ENCODE peak calls at places on chromosomes 13 and 19, in five cellular contexts. J is lower lobe of right lung; V is aorta; M is adipocyte; R is CD8-positive, alpha-beta T cell. D is an unnamed sample. For H3K36me3, the result is how much of the 10 kb centered on the place peaks cover.

GRCh38 chr13:67223024-67223423 is 7.1 kb downstream of the PCDH9 start:
- DNase-seq in R (no peak), J (no peak), M (peak), V (no peak), D (peak)

GRCh38 chr19:8638078-8638619 is 7.7 kb downstream of the NFILZ start:
- DNase-seq in M (peak), J (peak), R (peak), V (peak), D (peak)

GRCh38 chr13:51619614-51620013 is 35.4 kb downstream of the WDFY2 start:
- DNase-seq in R (no peak), V (no peak), J (no peak), M (peak), D (peak)

GRCh38 chr13:41960195-41960699 is 662 bp downstream of the VWA8 start:
- DNase-seq in J (no peak), M (peak), V (no peak), R (no peak), D (peak)

GRCh38 chr19:16235811-16236710 is 38.4 kb downstream of the AP1M1 start:
- DNase-seq in J (no peak), V (no peak), M (no peak), R (peak), D (no peak)

GRCh38 chr13:34591801-34592454 is 350.1 kb upstream of the NBEA start:
- DNase-seq in M (no peak), J (no peak), V (no peak), R (no peak), D (no peak)

GRCh38 chr13:73440296-73440895 is 381.6 kb downstream of the KLF5 start:
- DNase-seq in J (no peak), R (no peak), V (no peak), M (peak), D (no peak)

GRCh38 chr13:76853481-76853880 is 32.7 kb downstream of the KCTD12 start:
- DNase-seq in V (no peak), M (no peak), R (no peak), J (no peak), D (peak)

GRCh38 chr19:9939301-9939913 is 3.1 kb upstream of the OLFM2 start:
- DNase-seq in V (no peak), R (no peak), J (no peak), M (peak), D (no peak)

GRCh38 chr19:3578390-3578789 is 5.6 kb downstream of the HMG20B start:
- DNase-seq in M (no peak), V (no peak), R (no peak), J (no peak), D (no peak)

GRCh38 chr13:29886446-29886845 is 36.0 kb upstream of the UBL3 start:
- DNase-seq in J (no peak), M (no peak), R (peak), V (no peak), D (no peak)

GRCh38 chr19:14580623-14581237 is 2.2 kb upstream of the CLEC17A start:
- DNase-seq in J (no peak), M (no peak), V (no peak), R (no peak), D (no peak)

GRCh38 chr19:33440241-33440640 is 66.7 kb downstream of the CEBPG start:
- DNase-seq in R (no peak), V (peak), M (no peak), J (peak), D (no peak)

GRCh38 chr19:28718909-28719308 is 494.0 kb downstream of the UQCRFS1 start:
- DNase-seq in V (no peak), R (no peak), M (no peak), J (no peak), D (no peak)

GRCh38 chr19:756821-757688 is 6.1 kb downstream of the MISP start:
- DNase-seq in R (peak), J (no peak), V (no peak), M (no peak), D (no peak)

GRCh38 chr13:47829684-47830083 is 171.4 kb downstream of the SUCLA2 start:
- DNase-seq in M (peak), J (no peak), R (no peak), V (no peak), D (no peak)

GRCh38 chr19:16645140-16645539 is 14.8 kb downstream of the SMIM7 start:
- DNase-seq in V (no peak), J (no peak), R (no peak), M (no peak), D (no peak)

GRCh38 chr13:30744056-30744684 is 8.8 kb downstream of the ALOX5AP start:
- DNase-seq in R (peak), J (peak), M (peak), V (peak), D (peak)

GRCh38 chr13:34294483-34295129 is 476.7 kb downstream of the RFC3 start:
- DNase-seq in V (no peak), R (no peak), M (no peak), J (no peak), D (peak)

GRCh38 chr13:95256086-95256485 is 45.2 kb downstream of the ABCC4 start:
- DNase-seq in R (no peak), J (no peak), M (peak), V (no peak), D (peak)

GRCh38 chr13:36261976-36262375 is 35.6 kb downstream of the CCDC169 start:
- DNase-seq in M (peak), R (no peak), V (no peak), J (no peak), D (peak)

GRCh38 chr13:99916366-99917103 is 55.0 kb downstream of the ZIC5 start:
- DNase-seq in V (no peak), M (peak), R (no peak), J (no peak), D (peak)

GRCh38 chr13:76783798-76784197 is 102.4 kb downstream of the KCTD12 start:
- DNase-seq in M (no peak), R (no peak), J (no peak), V (no peak), D (peak)

GRCh38 chr13:41196620-41197019 is 2.3 kb upstream of the KBTBD7 start:
- DNase-seq in J (no peak), R (no peak), V (no peak), M (no peak), D (peak)

GRCh38 chr19:2802826-2803225 is 16.8 kb upstream of the ZNF554 start:
- DNase-seq in J (no peak), M (no peak), R (no peak), V (no peak), D (no peak)

GRCh38 chr19:31515931-31516330 is 166.7 kb upstream of the TSHZ3 start:
- DNase-seq in R (no peak), M (peak), J (no peak), V (no peak), D (no peak)

GRCh38 chr13:43271152-43271551 is 247.8 kb downstream of the DNAJC15 start:
- DNase-seq in R (no peak), J (no peak), V (no peak), M (no peak), D (no peak)

GRCh38 chr19:33621065-33621785 is 528 bp upstream of the CHST8 start:
- DNase-seq in J (no peak), M (no peak), R (no peak), V (no peak), D (no peak)

DNA sequence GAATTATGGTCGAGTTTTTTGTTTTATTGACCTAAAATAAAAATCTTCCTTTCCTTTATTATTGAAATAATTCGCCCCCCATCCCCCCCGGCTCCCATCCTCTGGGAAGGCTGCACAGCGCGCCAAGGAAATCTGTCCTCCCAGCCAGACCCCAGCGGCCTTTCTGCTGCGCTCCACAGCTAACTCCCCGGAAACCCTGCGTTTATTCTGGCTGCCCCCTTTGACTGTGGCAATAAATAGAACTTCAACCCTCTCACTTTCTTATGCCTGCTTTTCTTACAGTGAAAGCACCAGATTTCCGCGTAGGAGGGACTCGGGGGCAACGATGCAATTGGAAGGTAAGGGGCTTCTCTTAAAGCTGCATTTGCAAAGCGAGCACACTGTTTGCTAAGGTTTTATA is 9.7 kb upstream of the C19orf12 start:
- DNase-seq in V (no peak), M (no peak), R (no peak), J (no peak), D (no peak)
- H3K4me3 ChIP-seq in V (peak), M (peak), R (peak), J (no peak), D (no peak)

GRCh38 chr13:114077121-114077937 is 55.1 kb downstream of the RASA3 start:
- DNase-seq in M (no peak), V (peak), J (peak), R (no peak), D (no peak)
- H3K36me3 ChIP-seq in M (under half), V (under half), J (under half), R (under half), D (under half)

DNA sequence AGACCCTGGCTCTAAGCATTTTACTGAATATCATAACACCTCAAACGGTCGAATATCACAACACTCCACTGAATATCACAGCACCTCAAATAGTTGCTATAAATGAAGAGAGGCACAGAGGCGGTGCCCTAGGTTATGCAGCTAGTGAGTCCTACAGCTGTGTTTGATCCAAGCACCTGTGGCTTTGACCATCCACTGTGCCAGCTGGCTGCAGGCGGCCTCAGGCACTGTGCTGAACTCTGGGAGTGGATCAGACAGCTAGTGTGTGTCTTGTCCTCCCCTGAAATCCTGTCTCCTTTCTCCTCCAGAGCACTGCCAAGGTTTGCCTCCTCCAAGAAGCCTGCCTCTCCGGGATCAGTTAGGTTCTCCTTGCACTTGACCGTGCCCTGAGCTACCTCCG is 7.3 kb downstream of the NOSIP start:
- DNase-seq in R (no peak), V (no peak), M (no peak), J (no peak), D (no peak)
- H3K4me3 ChIP-seq in R (no peak), V (no peak), M (no peak), J (no peak), D (no peak)

DNA sequence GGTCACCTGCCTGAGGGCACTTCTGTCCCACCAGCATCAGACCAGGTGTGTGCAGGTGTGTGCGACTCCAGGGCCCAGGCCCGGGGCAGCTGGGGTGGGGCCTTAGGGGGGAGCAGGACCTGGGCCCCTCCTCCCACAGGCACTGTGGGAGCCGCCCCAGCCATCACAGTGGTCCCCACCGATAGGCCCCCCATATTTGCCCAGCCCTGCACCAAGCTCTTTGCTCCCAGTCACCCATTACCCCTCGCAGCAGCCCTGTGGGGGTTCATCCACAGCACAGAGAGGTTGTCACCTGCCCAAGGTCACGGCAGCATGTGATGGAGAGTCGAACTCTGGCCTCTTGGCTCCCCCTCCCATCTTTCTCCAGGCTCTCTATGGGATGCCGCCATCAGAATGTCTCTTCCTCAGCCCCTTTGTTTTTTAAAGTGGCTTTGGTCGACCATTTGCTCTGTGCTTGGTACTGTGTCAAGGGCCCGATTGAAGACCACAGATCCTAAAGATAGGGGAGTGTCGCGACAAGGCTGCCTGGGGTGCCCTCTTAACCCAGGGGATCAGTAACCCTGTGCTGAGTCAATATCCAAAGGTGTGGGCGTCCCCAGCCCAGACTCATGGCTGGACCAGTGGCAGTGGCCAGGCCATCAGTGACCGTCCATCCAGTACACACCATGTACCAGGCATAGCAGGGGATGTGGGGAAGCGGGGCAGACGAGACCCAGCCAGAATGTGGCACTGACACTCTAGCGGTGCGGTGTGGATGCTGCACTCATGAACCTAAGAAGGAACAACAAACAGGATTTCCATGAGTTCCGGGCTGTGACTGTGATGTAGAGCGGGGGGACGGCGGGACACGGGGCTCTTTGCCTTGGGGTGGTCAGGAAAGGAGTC is 28.3 kb upstream of the NCCRP1 start:
- DNase-seq in R (no peak), M (no peak), V (no peak), J (no peak), D (no peak)
- H3K36me3 ChIP-seq in R (under half), M (under half), V (under half), J (under half), D (under half)

GRCh38 chr13:111516712-111517640 is 196.5 kb downstream of the TEX29 start:
- DNase-seq in V (no peak), M (no peak), R (no peak), J (no peak), D (no peak)
- H3K4me3 ChIP-seq in V (no peak), M (peak), R (no peak), J (no peak), D (no peak)

GRCh38 chr19:6788896-6789295 is 16.4 kb downstream of the VAV1 start:
- DNase-seq in R (no peak), J (no peak), V (no peak), M (no peak), D (no peak)

GRCh38 chr19:6793973-6794372 is 21.5 kb downstream of the VAV1 start:
- DNase-seq in V (no peak), R (no peak), J (no peak), M (no peak), D (no peak)

GRCh38 chr19:6793411-6793810 is 20.9 kb downstream of the VAV1 start:
- DNase-seq in J (no peak), M (no peak), R (no peak), V (no peak), D (no peak)

GRCh38 chr19:6790194-6791128 is 18.0 kb downstream of the VAV1 start:
- DNase-seq in M (no peak), V (no peak), J (no peak), R (no peak), D (no peak)

DNA sequence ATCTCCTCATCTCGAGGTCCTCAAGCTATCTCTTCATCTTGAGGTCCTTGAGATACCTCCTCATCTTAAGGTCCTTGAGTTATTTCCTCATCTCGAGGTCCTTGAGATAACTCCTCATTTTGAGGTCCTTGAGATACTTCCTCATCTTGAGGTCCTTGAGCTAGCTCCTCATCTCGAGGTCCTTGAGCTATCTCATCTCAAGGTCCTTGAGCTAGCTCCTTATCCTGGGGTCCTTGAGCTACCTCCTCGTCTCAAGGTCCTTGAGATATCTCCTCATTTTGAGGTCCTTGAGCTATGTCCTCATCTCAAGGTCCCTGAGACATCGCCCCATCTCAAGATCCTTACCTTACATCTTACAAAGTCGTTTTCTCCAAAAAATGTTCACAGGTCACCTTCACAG is 18.7 kb downstream of the VAV1 start:
- DNase-seq in V (no peak), M (no peak), J (no peak), R (no peak), D (no peak)
- H3K36me3 ChIP-seq in V (under half), M (under half), J (under half), R (under half), D (under half)

DNA sequence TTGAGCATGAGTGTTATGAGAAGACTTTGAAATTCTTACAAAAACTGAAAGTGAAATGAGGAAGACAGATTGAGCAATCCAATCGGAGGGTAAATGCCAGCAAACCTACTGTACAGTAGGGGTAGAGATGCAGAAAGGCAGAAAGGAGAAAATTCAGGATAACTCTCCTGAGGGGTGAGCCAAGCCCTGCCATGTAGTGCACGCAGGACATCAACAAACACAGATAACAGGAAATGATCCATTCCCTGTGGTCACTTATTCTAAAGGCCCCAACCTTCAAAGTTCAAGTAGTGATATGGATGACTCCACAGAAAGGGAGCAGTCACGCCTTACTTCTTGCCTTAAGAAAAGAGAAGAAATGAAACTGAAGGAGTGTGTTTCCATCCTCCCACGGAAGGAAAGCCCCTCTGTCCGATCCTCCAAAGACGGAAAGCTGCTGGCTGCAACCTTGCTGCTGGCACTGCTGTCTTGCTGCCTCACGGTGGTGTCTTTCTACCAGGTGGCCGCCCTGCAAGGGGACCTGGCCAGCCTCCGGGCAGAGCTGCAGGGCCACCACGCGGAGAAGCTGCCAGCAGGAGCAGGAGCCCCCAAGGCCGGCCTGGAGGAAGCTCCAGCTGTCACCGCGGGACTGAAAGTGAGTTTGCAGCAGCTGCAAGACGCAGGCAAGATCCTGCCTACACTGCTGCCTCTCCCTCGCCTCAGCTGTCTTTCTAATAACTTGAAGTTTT is at the start of gene TNFSF13B:
- DNase-seq in J (peak), V (peak), R (peak), M (peak), D (no peak)
- H3K4me3 ChIP-seq in J (peak), V (no peak), R (peak), M (peak), D (no peak)